ENCODE peak calls at places on chromosomes 6 and 20, in five cellular contexts. One of them, this sample, is unnamed. For H3K36me3, the result is how much of the 10 kb centered on the place peaks cover.

GRCh38 chr6:133973109-133973971 is 20.3 kb downstream of the TBPL1 start:
- DNase-seq in ascending aorta: no peak
- DNase-seq in kidney epithelial cell: no peak
- DNase-seq in adipocyte: peak
- DNase-seq in naive thymus-derived CD4-positive, alpha-beta T cell: peak
- DNase-seq in this sample: no peak

GRCh38 chr6:89369009-89369408 is 16.5 kb upstream of the UBE2J1 start:
- DNase-seq in adipocyte: peak
- DNase-seq in ascending aorta: no peak
- DNase-seq in naive thymus-derived CD4-positive, alpha-beta T cell: no peak
- DNase-seq in kidney epithelial cell: no peak
- DNase-seq in this sample: peak

GRCh38 chr20:21357851-21358250 is 39.5 kb downstream of the NKX2-4 start:
- DNase-seq in naive thymus-derived CD4-positive, alpha-beta T cell: no peak
- DNase-seq in ascending aorta: no peak
- DNase-seq in adipocyte: no peak
- DNase-seq in kidney epithelial cell: no peak
- DNase-seq in this sample: no peak

GRCh38 chr6:45432944-45433343 is 55.2 kb upstream of the SUPT3H start:
- DNase-seq in adipocyte: peak
- DNase-seq in ascending aorta: no peak
- DNase-seq in kidney epithelial cell: no peak
- DNase-seq in naive thymus-derived CD4-positive, alpha-beta T cell: no peak
- DNase-seq in this sample: no peak

GRCh38 chr6:75201901-75202672 is 3.8 kb downstream of the COL12A1 start:
- DNase-seq in ascending aorta: no peak
- DNase-seq in kidney epithelial cell: no peak
- DNase-seq in naive thymus-derived CD4-positive, alpha-beta T cell: no peak
- DNase-seq in adipocyte: peak
- DNase-seq in this sample: peak

GRCh38 chr6:84568971-84569370 is 195.4 kb downstream of the TBX18 start:
- DNase-seq in adipocyte: peak
- DNase-seq in kidney epithelial cell: no peak
- DNase-seq in naive thymus-derived CD4-positive, alpha-beta T cell: no peak
- DNase-seq in ascending aorta: no peak
- DNase-seq in this sample: no peak

GRCh38 chr6:166774770-166775169 is 147.7 kb upstream of the RPS6KA2 start:
- DNase-seq in adipocyte: no peak
- DNase-seq in naive thymus-derived CD4-positive, alpha-beta T cell: no peak
- DNase-seq in kidney epithelial cell: no peak
- DNase-seq in ascending aorta: no peak
- DNase-seq in this sample: no peak

GRCh38 chr6:53771780-53772624 is 22.8 kb upstream of the LRRC1 start:
- DNase-seq in ascending aorta: no peak
- DNase-seq in kidney epithelial cell: no peak
- DNase-seq in naive thymus-derived CD4-positive, alpha-beta T cell: no peak
- DNase-seq in adipocyte: peak
- DNase-seq in this sample: no peak

GRCh38 chr6:42378125-42378524 is 73.6 kb downstream of the TRERF1 start:
- DNase-seq in kidney epithelial cell: no peak
- DNase-seq in adipocyte: no peak
- DNase-seq in ascending aorta: no peak
- DNase-seq in naive thymus-derived CD4-positive, alpha-beta T cell: peak
- DNase-seq in this sample: no peak

GRCh38 chr6:136511397-136511796 is 38.8 kb downstream of the MAP7 start:
- DNase-seq in adipocyte: no peak
- DNase-seq in ascending aorta: no peak
- DNase-seq in kidney epithelial cell: no peak
- DNase-seq in naive thymus-derived CD4-positive, alpha-beta T cell: no peak
- DNase-seq in this sample: no peak

GRCh38 chr6:31399589-31400466 is 3.6 kb upstream of the MICA start:
- DNase-seq in naive thymus-derived CD4-positive, alpha-beta T cell: peak
- DNase-seq in ascending aorta: peak
- DNase-seq in adipocyte: peak
- DNase-seq in kidney epithelial cell: peak
- DNase-seq in this sample: peak

GRCh38 chr6:20953019-20953418 is 418.8 kb downstream of the CDKAL1 start:
- DNase-seq in adipocyte: no peak
- DNase-seq in kidney epithelial cell: no peak
- DNase-seq in naive thymus-derived CD4-positive, alpha-beta T cell: no peak
- DNase-seq in ascending aorta: no peak
- DNase-seq in this sample: no peak

GRCh38 chr6:27829453-27830211 is 82.6 kb downstream of the OR2B2 start:
- DNase-seq in adipocyte: no peak
- DNase-seq in naive thymus-derived CD4-positive, alpha-beta T cell: no peak
- DNase-seq in ascending aorta: no peak
- DNase-seq in kidney epithelial cell: no peak
- DNase-seq in this sample: peak

GRCh38 chr20:46190796-46191540 is 72.9 kb downstream of the CD40 start:
- DNase-seq in adipocyte: no peak
- DNase-seq in kidney epithelial cell: no peak
- DNase-seq in naive thymus-derived CD4-positive, alpha-beta T cell: no peak
- DNase-seq in ascending aorta: no peak
- DNase-seq in this sample: no peak

GRCh38 chr6:75262716-75263463 is 19.3 kb upstream of the COX7A2 start:
- DNase-seq in ascending aorta: no peak
- DNase-seq in naive thymus-derived CD4-positive, alpha-beta T cell: no peak
- DNase-seq in adipocyte: no peak
- DNase-seq in kidney epithelial cell: no peak
- DNase-seq in this sample: no peak

GRCh38 chr6:137089305-137089704 is 44.5 kb upstream of the IL20RA start:
- DNase-seq in naive thymus-derived CD4-positive, alpha-beta T cell: no peak
- DNase-seq in kidney epithelial cell: no peak
- DNase-seq in adipocyte: no peak
- DNase-seq in ascending aorta: no peak
- DNase-seq in this sample: no peak

GRCh38 chr6:112881027-112881426 is 533.9 kb downstream of the RFPL4B start:
- DNase-seq in adipocyte: peak
- DNase-seq in kidney epithelial cell: no peak
- DNase-seq in ascending aorta: no peak
- DNase-seq in naive thymus-derived CD4-positive, alpha-beta T cell: no peak
- DNase-seq in this sample: no peak

GRCh38 chr6:123965894-123966293 is 162.2 kb downstream of the NKAIN2 start:
- DNase-seq in kidney epithelial cell: no peak
- DNase-seq in ascending aorta: no peak
- DNase-seq in naive thymus-derived CD4-positive, alpha-beta T cell: no peak
- DNase-seq in adipocyte: no peak
- DNase-seq in this sample: no peak

GRCh38 chr6:158649289-158650143 is at the start of gene SYTL3:
- DNase-seq in ascending aorta: peak
- DNase-seq in kidney epithelial cell: peak
- DNase-seq in adipocyte: no peak
- DNase-seq in naive thymus-derived CD4-positive, alpha-beta T cell: peak
- DNase-seq in this sample: peak

GRCh38 chr6:96812077-96812703 is 25.1 kb downstream of the GPR63 start:
- DNase-seq in ascending aorta: no peak
- DNase-seq in kidney epithelial cell: no peak
- DNase-seq in adipocyte: peak
- DNase-seq in naive thymus-derived CD4-positive, alpha-beta T cell: no peak
- DNase-seq in this sample: no peak

GRCh38 chr6:108194503-108194902 is 28.7 kb downstream of the NR2E1 start:
- DNase-seq in ascending aorta: no peak
- DNase-seq in naive thymus-derived CD4-positive, alpha-beta T cell: no peak
- DNase-seq in adipocyte: no peak
- DNase-seq in kidney epithelial cell: no peak
- DNase-seq in this sample: no peak

GRCh38 chr6:108477034-108477433 is 83.7 kb upstream of the FOXO3 start:
- DNase-seq in adipocyte: no peak
- DNase-seq in kidney epithelial cell: no peak
- DNase-seq in naive thymus-derived CD4-positive, alpha-beta T cell: no peak
- DNase-seq in ascending aorta: no peak
- DNase-seq in this sample: no peak

GRCh38 chr6:41813469-41813868 is 26.0 kb downstream of the TOMM6 start:
- DNase-seq in kidney epithelial cell: no peak
- DNase-seq in adipocyte: no peak
- DNase-seq in ascending aorta: no peak
- DNase-seq in naive thymus-derived CD4-positive, alpha-beta T cell: no peak
- DNase-seq in this sample: no peak

GRCh38 chr20:48012401-48012974 is 227.2 kb upstream of the SULF2 start:
- DNase-seq in ascending aorta: no peak
- DNase-seq in naive thymus-derived CD4-positive, alpha-beta T cell: no peak
- DNase-seq in kidney epithelial cell: peak
- DNase-seq in adipocyte: peak
- DNase-seq in this sample: peak

GRCh38 chr6:159693894-159694545 is 979 bp upstream of the SOD2 start:
- DNase-seq in naive thymus-derived CD4-positive, alpha-beta T cell: peak
- DNase-seq in adipocyte: peak
- DNase-seq in kidney epithelial cell: no peak
- DNase-seq in ascending aorta: no peak
- DNase-seq in this sample: no peak

GRCh38 chr6:137749595-137750215 is 117.4 kb upstream of the TNFAIP3 start:
- DNase-seq in ascending aorta: no peak
- DNase-seq in naive thymus-derived CD4-positive, alpha-beta T cell: no peak
- DNase-seq in adipocyte: no peak
- DNase-seq in kidney epithelial cell: no peak
- DNase-seq in this sample: no peak

GRCh38 chr20:49245921-49246740 is 26.9 kb downstream of the DDX27 start:
- DNase-seq in naive thymus-derived CD4-positive, alpha-beta T cell: peak
- DNase-seq in ascending aorta: no peak
- DNase-seq in kidney epithelial cell: peak
- DNase-seq in adipocyte: peak
- DNase-seq in this sample: peak

GRCh38 chr6:37516076-37516919 is 16.6 kb upstream of the CCDC167 start:
- DNase-seq in naive thymus-derived CD4-positive, alpha-beta T cell: peak
- DNase-seq in kidney epithelial cell: no peak
- DNase-seq in adipocyte: no peak
- DNase-seq in ascending aorta: no peak
- DNase-seq in this sample: no peak

GRCh38 chr6:37550436-37550835 is 50.7 kb upstream of the CCDC167 start:
- DNase-seq in kidney epithelial cell: peak
- DNase-seq in naive thymus-derived CD4-positive, alpha-beta T cell: no peak
- DNase-seq in adipocyte: peak
- DNase-seq in ascending aorta: no peak
- DNase-seq in this sample: peak

GRCh38 chr20:32079655-32080109 is 27.6 kb downstream of the HCK start:
- DNase-seq in adipocyte: no peak
- DNase-seq in kidney epithelial cell: no peak
- DNase-seq in naive thymus-derived CD4-positive, alpha-beta T cell: no peak
- DNase-seq in ascending aorta: no peak
- DNase-seq in this sample: no peak

GRCh38 chr6:137705166-137706064 is 161.6 kb upstream of the TNFAIP3 start:
- DNase-seq in adipocyte: peak
- DNase-seq in ascending aorta: no peak
- DNase-seq in kidney epithelial cell: no peak
- DNase-seq in naive thymus-derived CD4-positive, alpha-beta T cell: peak
- DNase-seq in this sample: peak

GRCh38 chr6:33317418-33317667 is 201 bp downstream of the ZBTB22 start:
- DNase-seq in ascending aorta: no peak
- DNase-seq in kidney epithelial cell: no peak
- DNase-seq in adipocyte: peak
- DNase-seq in naive thymus-derived CD4-positive, alpha-beta T cell: no peak
- DNase-seq in this sample: no peak

GRCh38 chr6:87297115-87297514 is 25.3 kb upstream of the SMIM8 start:
- DNase-seq in naive thymus-derived CD4-positive, alpha-beta T cell: no peak
- DNase-seq in kidney epithelial cell: no peak
- DNase-seq in adipocyte: no peak
- DNase-seq in ascending aorta: no peak
- DNase-seq in this sample: peak

GRCh38 chr20:41526327-41526726 is 91.8 kb downstream of the CHD6 start:
- DNase-seq in adipocyte: no peak
- DNase-seq in ascending aorta: no peak
- DNase-seq in kidney epithelial cell: no peak
- DNase-seq in naive thymus-derived CD4-positive, alpha-beta T cell: no peak
- DNase-seq in this sample: no peak

GRCh38 chr6:51203504-51203903 is 384.8 kb downstream of the TFAP2B start:
- DNase-seq in ascending aorta: no peak
- DNase-seq in naive thymus-derived CD4-positive, alpha-beta T cell: no peak
- DNase-seq in adipocyte: no peak
- DNase-seq in kidney epithelial cell: no peak
- DNase-seq in this sample: no peak

DNA sequence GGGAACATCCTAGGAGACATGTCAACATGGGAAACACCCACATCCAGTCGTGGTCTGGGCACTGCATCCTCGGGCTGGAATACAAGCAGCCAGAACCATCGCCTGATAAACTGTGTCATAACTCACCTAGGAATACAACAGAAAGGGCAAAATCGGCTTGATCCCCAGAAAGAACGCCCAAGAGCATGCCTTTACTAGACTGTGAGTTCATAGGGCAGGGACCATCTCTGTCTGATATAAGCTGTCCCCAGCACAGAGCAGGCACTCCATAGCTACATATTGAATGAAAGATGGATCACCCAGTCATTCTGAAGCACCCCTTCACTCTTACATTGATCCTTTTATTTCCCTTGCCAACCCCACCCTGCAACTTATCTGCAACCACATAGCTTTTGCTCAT is 23.8 kb downstream of the RIPOR2 start:
- DNase-seq in ascending aorta: no peak
- DNase-seq in naive thymus-derived CD4-positive, alpha-beta T cell: no peak
- DNase-seq in kidney epithelial cell: no peak
- DNase-seq in adipocyte: no peak
- DNase-seq in this sample: no peak
- H3K4me3 ChIP-seq in ascending aorta: no peak
- H3K4me3 ChIP-seq in naive thymus-derived CD4-positive, alpha-beta T cell: peak
- H3K4me3 ChIP-seq in kidney epithelial cell: no peak
- H3K4me3 ChIP-seq in adipocyte: peak
- H3K4me3 ChIP-seq in this sample: no peak

GRCh38 chr20:59025511-59025910 is 6.3 kb downstream of the TUBB1 start:
- DNase-seq in adipocyte: no peak
- DNase-seq in ascending aorta: no peak
- DNase-seq in kidney epithelial cell: no peak
- DNase-seq in naive thymus-derived CD4-positive, alpha-beta T cell: no peak
- DNase-seq in this sample: no peak
- H3K36me3 ChIP-seq in adipocyte: half or more
- H3K36me3 ChIP-seq in ascending aorta: half or more
- H3K36me3 ChIP-seq in kidney epithelial cell: under half
- H3K36me3 ChIP-seq in naive thymus-derived CD4-positive, alpha-beta T cell: half or more
- H3K36me3 ChIP-seq in this sample: half or more

GRCh38 chr20:23189341-23189740 is 103.2 kb upstream of the CD93 start:
- DNase-seq in naive thymus-derived CD4-positive, alpha-beta T cell: no peak
- DNase-seq in adipocyte: no peak
- DNase-seq in kidney epithelial cell: no peak
- DNase-seq in ascending aorta: no peak
- DNase-seq in this sample: no peak
- H3K4me3 ChIP-seq in naive thymus-derived CD4-positive, alpha-beta T cell: no peak
- H3K4me3 ChIP-seq in adipocyte: no peak
- H3K4me3 ChIP-seq in kidney epithelial cell: no peak
- H3K4me3 ChIP-seq in ascending aorta: no peak
- H3K4me3 ChIP-seq in this sample: no peak

GRCh38 chr6:85632164-85632942 is 10.3 kb downstream of the SYNCRIP start:
- DNase-seq in adipocyte: no peak
- DNase-seq in kidney epithelial cell: no peak
- DNase-seq in naive thymus-derived CD4-positive, alpha-beta T cell: no peak
- DNase-seq in ascending aorta: no peak
- DNase-seq in this sample: no peak

GRCh38 chr6:85628353-85628752 is 14.3 kb downstream of the SYNCRIP start:
- DNase-seq in ascending aorta: no peak
- DNase-seq in naive thymus-derived CD4-positive, alpha-beta T cell: no peak
- DNase-seq in kidney epithelial cell: no peak
- DNase-seq in adipocyte: no peak
- DNase-seq in this sample: no peak
- H3K36me3 ChIP-seq in ascending aorta: half or more
- H3K36me3 ChIP-seq in naive thymus-derived CD4-positive, alpha-beta T cell: half or more
- H3K36me3 ChIP-seq in kidney epithelial cell: under half
- H3K36me3 ChIP-seq in adipocyte: half or more
- H3K36me3 ChIP-seq in this sample: half or more

This sample was measured in MG63.